ENCODE peak calls at places on chromosome 3, in five cellular contexts. Z is left lung; X is MG63; A is CD4-positive, CD25-positive, alpha-beta regulatory T cell; D is psoas muscle. C is an unnamed sample.

GRCh38 chr3:134797816-134798451 is 2.9 kb downstream of the EPHB1 start:
- DNase-seq in Z (no peak), X (no peak), A (no peak), D (no peak), C (no peak)

GRCh38 chr3:115402651-115403050 is 220.7 kb upstream of the GAP43 start:
- DNase-seq in Z (no peak), X (no peak), A (no peak), D (no peak), C (no peak)

GRCh38 chr3:125958511-125959316 is 10.3 kb upstream of the ROPN1B start:
- DNase-seq in Z (peak), X (no peak), A (no peak), D (peak), C (no peak)

GRCh38 chr3:88219138-88219792 is 69.5 kb downstream of the C3orf38 start:
- DNase-seq in Z (no peak), X (peak), A (no peak), D (no peak), C (no peak)

GRCh38 chr3:166013073-166013679 is 176.0 kb upstream of the BCHE start:
- DNase-seq in Z (no peak), X (no peak), A (no peak), D (no peak), C (no peak)

GRCh38 chr3:42690191-42690590 is 4.9 kb downstream of the KLHL40 start:
- DNase-seq in Z (no peak), X (no peak), A (no peak), D (peak), C (peak)

GRCh38 chr3:46500631-46501377 is 3.0 kb downstream of the RTP3 start:
- DNase-seq in Z (no peak), X (no peak), A (no peak), D (no peak), C (no peak)

GRCh38 chr3:105362021-105362665 is 4.6 kb upstream of the ALCAM start:
- DNase-seq in Z (no peak), X (no peak), A (no peak), D (no peak), C (no peak)

GRCh38 chr3:40582401-40583027 is 57.8 kb downstream of the ZNF621 start:
- DNase-seq in Z (no peak), X (no peak), A (no peak), D (no peak), C (no peak)

GRCh38 chr3:141308588-141309218 is 59.6 kb upstream of the ZBTB38 start:
- DNase-seq in Z (peak), X (peak), A (no peak), D (no peak), C (no peak)

GRCh38 chr3:41216422-41216821 is 17.1 kb downstream of the CTNNB1 start:
- DNase-seq in Z (no peak), X (no peak), A (no peak), D (no peak), C (no peak)

GRCh38 chr3:18079062-18079461 is 336.6 kb upstream of the TBC1D5 start:
- DNase-seq in Z (no peak), X (no peak), A (no peak), D (no peak), C (no peak)

GRCh38 chr3:114451561-114452018 is 157.8 kb downstream of the TIGIT start:
- DNase-seq in Z (no peak), X (no peak), A (no peak), D (no peak), C (no peak)

GRCh38 chr3:136885357-136886213 is 23.6 kb downstream of the NCK1 start:
- DNase-seq in Z (no peak), X (no peak), A (peak), D (no peak), C (no peak)

GRCh38 chr3:11391172-11391879 is 119.1 kb downstream of the ATG7 start:
- DNase-seq in Z (no peak), X (no peak), A (no peak), D (no peak), C (no peak)

GRCh38 chr3:11385908-11386307 is 113.7 kb downstream of the ATG7 start:
- DNase-seq in Z (no peak), X (peak), A (no peak), D (no peak), C (no peak)

GRCh38 chr3:12574131-12574530 is 17.2 kb downstream of the MKRN2 start:
- DNase-seq in Z (no peak), X (no peak), A (no peak), D (no peak), C (no peak)

GRCh38 chr3:37753428-37753827 is 108.3 kb upstream of the CTDSPL start:
- DNase-seq in Z (no peak), X (no peak), A (no peak), D (no peak), C (no peak)

GRCh38 chr3:194097141-194097880 is 38.6 kb upstream of the HES1 start:
- DNase-seq in Z (no peak), X (peak), A (no peak), D (no peak), C (no peak)

GRCh38 chr3:25354071-25354470 is 74.0 kb upstream of the RARB start:
- DNase-seq in Z (no peak), X (no peak), A (no peak), D (no peak), C (no peak)

GRCh38 chr3:3074551-3075257 is 35.5 kb downstream of the IL5RA start:
- DNase-seq in Z (no peak), X (no peak), A (no peak), D (no peak), C (no peak)

GRCh38 chr3:3066910-3067309 is 43.3 kb downstream of the IL5RA start:
- DNase-seq in Z (no peak), X (no peak), A (no peak), D (no peak), C (no peak)

GRCh38 chr3:3069723-3070122 is 40.5 kb downstream of the IL5RA start:
- DNase-seq in Z (no peak), X (no peak), A (no peak), D (no peak), C (no peak)

GRCh38 chr3:3068358-3068881 is 41.8 kb downstream of the IL5RA start:
- DNase-seq in Z (no peak), X (no peak), A (no peak), D (no peak), C (no peak)

GRCh38 chr3:3071136-3071535 is 39.0 kb downstream of the IL5RA start:
- DNase-seq in Z (no peak), X (no peak), A (no peak), D (no peak), C (no peak)
- H3K4me3 ChIP-seq in Z (no peak), X (no peak), A (no peak), D (no peak), C (no peak)

GRCh38 chr3:172226831-172227230 is 187.5 kb downstream of the FNDC3B start:
- DNase-seq in Z (no peak), X (no peak), A (no peak), D (no peak), C (no peak)
- H3K4me3 ChIP-seq in Z (no peak), X (no peak), A (no peak), D (no peak), C (no peak)

DNA sequence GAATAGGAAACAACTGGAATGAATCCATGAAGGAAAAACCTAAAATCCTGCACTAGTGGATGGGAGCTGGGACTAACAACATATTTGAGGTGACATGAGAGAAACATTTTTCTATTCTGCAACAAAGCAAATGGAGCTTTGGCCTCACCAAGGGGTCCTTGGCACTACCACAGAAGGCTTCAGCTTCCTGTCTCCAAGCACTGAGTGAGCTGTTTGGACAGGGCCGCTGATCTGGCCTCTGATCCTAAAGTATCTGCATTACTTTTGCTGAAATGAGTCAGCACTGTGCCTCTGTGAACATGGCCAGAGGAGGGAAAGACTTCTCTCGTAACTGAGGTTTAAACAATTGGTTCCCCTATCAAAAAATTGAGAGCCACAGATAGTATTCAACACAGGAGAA is 9.0 kb downstream of the ARPP21 start:
- DNase-seq in Z (no peak), X (peak), A (no peak), D (peak), C (no peak)
- H3K4me3 ChIP-seq in Z (no peak), X (no peak), A (no peak), D (peak), C (no peak)

GRCh38 chr3:147939425-147940196 is 530.4 kb downstream of the ZIC1 start:
- DNase-seq in Z (no peak), X (no peak), A (no peak), D (no peak), C (no peak)
- H3K4me3 ChIP-seq in Z (no peak), X (no peak), A (no peak), D (peak), C (no peak)

DNA sequence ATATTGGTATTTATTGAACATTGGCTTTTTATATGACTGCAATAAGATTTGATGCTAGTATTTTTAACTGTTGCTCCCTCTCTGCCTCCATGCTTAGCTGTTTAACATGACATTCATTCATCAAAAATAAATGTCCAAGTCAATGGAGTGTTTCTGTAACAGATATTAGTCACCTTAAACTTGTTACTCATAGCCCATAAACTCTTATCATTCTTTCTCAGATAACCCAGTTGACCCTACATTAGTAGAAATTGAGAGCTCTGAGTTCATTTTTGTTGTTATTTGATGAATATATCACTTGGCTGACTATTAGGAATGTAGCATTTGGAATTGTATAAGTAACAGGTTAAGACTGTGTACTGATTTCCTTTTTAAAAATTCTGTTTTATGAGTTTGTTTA is 201.1 kb downstream of the UBE2E2 start:
- DNase-seq in Z (no peak), X (no peak), A (no peak), D (no peak), C (no peak)
- H3K4me3 ChIP-seq in Z (no peak), X (no peak), A (no peak), D (no peak), C (no peak)

DNA sequence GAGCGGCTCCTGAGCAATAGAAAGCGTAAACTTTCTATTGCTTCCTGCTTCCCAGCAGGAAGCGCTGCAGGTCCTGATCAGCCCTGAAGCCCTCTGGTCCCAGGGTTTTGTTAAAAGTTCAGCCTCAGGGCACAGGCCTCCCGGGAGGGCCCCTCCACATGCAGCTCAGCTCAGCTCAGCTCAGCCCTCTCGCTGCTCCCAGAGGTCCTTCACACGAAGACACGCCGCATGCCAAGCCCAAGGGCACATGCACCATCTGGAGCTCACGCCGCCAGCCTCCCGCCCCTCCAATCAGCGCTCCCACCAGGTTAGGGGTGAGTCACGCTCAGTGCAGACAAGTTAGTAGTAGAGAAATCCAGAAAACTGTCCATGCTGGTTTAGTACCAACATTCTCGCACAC is 12.7 kb downstream of the TKT start:
- DNase-seq in Z (no peak), X (no peak), A (no peak), D (peak), C (no peak)
- H3K4me3 ChIP-seq in Z (no peak), X (no peak), A (no peak), D (no peak), C (no peak)

DNA sequence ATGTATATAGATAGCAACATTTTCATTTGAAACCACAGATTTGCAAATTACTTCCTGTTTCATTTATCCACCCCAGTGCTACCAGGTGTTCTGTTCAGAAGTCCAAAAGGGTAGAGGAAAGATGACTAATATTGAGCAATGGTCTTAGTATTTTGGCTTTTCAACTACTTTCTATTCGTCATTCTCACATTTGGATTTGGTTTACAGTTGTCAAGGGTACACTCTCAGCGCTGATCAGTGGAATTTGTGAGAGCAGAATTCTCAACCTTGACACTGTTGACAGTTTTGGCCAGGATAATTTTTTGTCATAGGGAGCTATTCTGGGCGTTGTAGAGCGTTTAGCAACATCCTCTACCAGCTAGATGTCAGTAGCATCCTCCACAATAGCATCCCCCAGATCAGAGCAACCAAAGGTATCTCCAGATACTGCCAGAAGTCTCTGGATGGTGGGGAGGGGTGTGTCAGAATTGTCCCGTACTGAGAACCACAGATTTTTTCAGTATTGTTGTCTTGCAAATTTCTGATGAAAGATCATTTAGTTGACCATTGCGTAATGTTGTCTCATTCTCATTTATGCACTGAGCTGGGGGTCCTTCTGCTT is 4.2 kb downstream of the HMCES start:
- DNase-seq in Z (no peak), X (peak), A (peak), D (no peak), C (no peak)
- H3K4me3 ChIP-seq in Z (no peak), X (no peak), A (peak), D (no peak), C (no peak)

GRCh38 chr3:71584216-71585061 is 911 bp upstream of the FOXP1 start:
- DNase-seq in Z (peak), X (peak), A (peak), D (peak), C (peak)

GRCh38 chr3:71586810-71587242 is 3.3 kb upstream of the FOXP1 start:
- DNase-seq in Z (no peak), X (no peak), A (no peak), D (no peak), C (no peak)

GRCh38 chr3:71583569-71584215 is at the start of gene FOXP1:
- DNase-seq in Z (peak), X (peak), A (peak), D (peak), C (peak)

GRCh38 chr3:71585891-71586809 is 2.6 kb upstream of the FOXP1 start:
- DNase-seq in Z (no peak), X (no peak), A (peak), D (no peak), C (no peak)

DNA sequence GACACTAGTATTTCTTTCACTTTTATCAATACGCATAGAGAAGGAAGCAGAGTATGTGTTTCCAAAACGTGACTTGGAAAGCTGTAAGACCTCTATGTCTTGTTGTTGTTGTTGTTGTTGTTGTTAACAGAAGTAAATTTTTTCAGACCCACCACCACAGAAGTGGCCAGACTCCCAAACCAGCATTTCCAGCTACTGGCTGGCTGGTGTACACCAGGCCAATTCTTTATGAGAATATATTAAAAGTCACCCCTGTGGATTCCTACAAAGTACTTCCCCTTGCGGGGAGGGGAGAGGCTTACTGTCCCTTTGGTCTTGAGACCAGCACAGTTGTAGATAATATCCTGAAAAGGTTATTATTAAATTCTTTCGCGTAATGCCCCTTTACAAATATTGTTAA is 1.6 kb upstream of the FOXP1 start:
- DNase-seq in Z (no peak), X (no peak), A (no peak), D (no peak), C (no peak)
- H3K4me3 ChIP-seq in Z (peak), X (peak), A (peak), D (peak), C (peak)

DNA sequence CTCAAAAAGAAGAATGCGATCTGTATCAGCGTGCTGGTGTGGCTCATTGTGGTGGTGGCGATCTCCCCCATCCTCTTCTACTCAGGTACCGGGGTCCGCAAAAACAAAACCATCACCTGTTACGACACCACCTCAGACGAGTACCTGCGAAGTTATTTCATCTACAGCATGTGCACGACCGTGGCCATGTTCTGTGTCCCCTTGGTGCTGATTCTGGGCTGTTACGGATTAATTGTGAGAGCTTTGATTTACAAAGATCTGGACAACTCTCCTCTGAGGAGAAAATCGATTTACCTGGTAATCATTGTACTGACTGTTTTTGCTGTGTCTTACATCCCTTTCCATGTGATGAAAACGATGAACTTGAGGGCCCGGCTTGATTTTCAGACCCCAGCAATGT is 1.3 kb downstream of the P2RY1 start:
- DNase-seq in Z (no peak), X (no peak), A (no peak), D (no peak), C (no peak)
- H3K4me3 ChIP-seq in Z (peak), X (no peak), A (no peak), D (peak), C (peak)